ENCODE peak calls at places on chromosomes 4 and X, in six cellular contexts. G is C1 segment of cervical spinal cord; C is stimulated activated naive B cell treated with anti-CD40 and anti-IgM and Interleukin-4, amounts not matched to agents 10 μg/mL and 1 μg/mL and 100 μg/mL, for 72 hours; I is stimulated activated CD8-positive, alpha-beta memory T cell treated with anti-CD3 and anti-CD28 coated beads, Interleukin-15, amount 100 ng/mL, for 48 hours; T is A549; X is cardiac muscle cell. J is an unnamed sample.

GRCh38 chr4:10066206-10066605 is 44.9 kb upstream of the SLC2A9 start:
- DNase-seq in G (no peak), C (no peak), I (no peak), T (no peak), X (no peak), J (no peak)

GRCh38 chr4:2166253-2166652 is 75.7 kb downstream of the HAUS3 start:
- DNase-seq in G (no peak), C (no peak), I (no peak), T (no peak), X (no peak), J (no peak)

GRCh38 chr4:125650557-125650956 is 335.8 kb downstream of the FAT4 start:
- DNase-seq in G (no peak), C (no peak), I (no peak), T (no peak), X (no peak), J (no peak)

GRCh38 chr4:75135068-75135825 is 202.3 kb downstream of the PARM1 start:
- DNase-seq in G (no peak), C (no peak), I (no peak), T (no peak), X (no peak), J (peak; percentile 53)

GRCh38 chr4:86935499-86935832 is 655 bp downstream of the AFF1 start:
- DNase-seq in G (peak; percentile 55), C (no peak), I (peak; percentile 19), T (no peak), X (peak; percentile 47), J (no peak)

GRCh38 chrX:12999422-12999821 is 24.5 kb downstream of the TMSB4X start:
- DNase-seq in G (no peak), C (peak; percentile 49), I (no peak), T (no peak), X (no peak), J (peak; percentile 57)

GRCh38 chrX:40104649-40105015 is 6.9 kb upstream of the BCOR start:
- DNase-seq in G (no peak), C (peak; percentile 68), I (no peak), T (no peak), X (peak; percentile 68), J (peak; percentile 58)

GRCh38 chrX:100654256-100654655 is 10.3 kb downstream of the SRPX2 start:
- DNase-seq in G (no peak), C (no peak), I (no peak), T (peak; percentile 47), X (peak; percentile 39), J (no peak)

GRCh38 chrX:80022363-80023031 is 7.9 kb downstream of the TBX22 start:
- DNase-seq in G (no peak), C (no peak), I (no peak), T (no peak), X (peak; percentile 36), J (no peak)

GRCh38 chrX:150162141-150162540 is 201.0 kb upstream of the MAMLD1 start:
- DNase-seq in G (no peak), C (no peak), I (no peak), T (peak; percentile 11), X (no peak), J (no peak)

GRCh38 chrX:102546818-102547493 is 30.4 kb upstream of the TMSB15A start:
- DNase-seq in G (no peak), C (no peak), I (no peak), T (no peak), X (no peak), J (peak; percentile 20)

GRCh38 chr4:22869235-22869634 is 176.5 kb downstream of the GBA3 start:
- DNase-seq in G (no peak), C (no peak), I (no peak), T (peak; percentile 0), X (no peak), J (no peak)

GRCh38 chr4:37450911-37451310 is 206.4 kb downstream of the NWD2 start:
- DNase-seq in G (no peak), C (no peak), I (no peak), T (no peak), X (no peak), J (no peak)

GRCh38 chr4:4719446-4719845 is 140.0 kb upstream of the MSX1 start:
- DNase-seq in G (no peak), C (no peak), I (no peak), T (no peak), X (no peak), J (no peak)

GRCh38 chrX:1661922-1662221 is 47.0 kb downstream of the ASMT start:
- DNase-seq in G (no peak), C (no peak), I (no peak), T (no peak), X (no peak), J (no peak)

GRCh38 chrX:41921492-41922124 is 1.7 kb downstream of the CASK start:
- DNase-seq in G (no peak), C (no peak), I (no peak), T (no peak), X (no peak), J (peak; percentile 16)

GRCh38 chrX:122625239-122625638 is 558.8 kb upstream of the GRIA3 start:
- DNase-seq in G (no peak), C (no peak), I (no peak), T (no peak), X (no peak), J (no peak)

GRCh38 chr4:166128452-166128851 is 255.4 kb downstream of the TLL1 start:
- DNase-seq in G (no peak), C (no peak), I (no peak), T (no peak), X (no peak), J (no peak)

GRCh38 chr4:184165291-184165690 is 52.4 kb downstream of the ENPP6 start:
- DNase-seq in G (no peak), C (no peak), I (no peak), T (no peak), X (no peak), J (no peak)

GRCh38 chr4:139876328-139876941 is 210.8 kb downstream of the MGST2 start:
- DNase-seq in G (no peak), C (no peak), I (no peak), T (no peak), X (peak; percentile 59), J (no peak)

GRCh38 chr4:24210332-24210902 is 320.6 kb upstream of the PPARGC1A start:
- DNase-seq in G (no peak), C (no peak), I (no peak), T (peak; percentile 62), X (no peak), J (no peak)

GRCh38 chr4:80495847-80496246 is 160.3 kb downstream of the CFAP299 start:
- DNase-seq in G (no peak), C (no peak), I (no peak), T (no peak), X (no peak), J (no peak)

GRCh38 chrX:149939271-149940014 is 1.2 kb upstream of the EOLA2 start:
- DNase-seq in G (peak; percentile 92), C (peak; percentile 82), I (peak; percentile 83), T (peak; percentile 93), X (peak; percentile 92), J (peak; percentile 88)

GRCh38 chr4:1375051-1375721 is 28.2 kb downstream of the UVSSA start:
- DNase-seq in G (no peak), C (no peak), I (no peak), T (no peak), X (no peak), J (no peak)

GRCh38 chrX:43676960-43677582 is 21.0 kb downstream of the MAOA start:
- DNase-seq in G (no peak), C (no peak), I (no peak), T (peak; percentile 58), X (no peak), J (no peak)

GRCh38 chr4:111943796-111944203 is 201.5 kb upstream of the FAM241A start:
- DNase-seq in G (no peak), C (no peak), I (no peak), T (peak; percentile 65), X (peak; percentile 73), J (peak; percentile 24)

GRCh38 chrX:150907474-150907873 is 9.0 kb upstream of the CD99L2 start:
- DNase-seq in G (no peak), C (no peak), I (no peak), T (no peak), X (peak; percentile 3), J (no peak)

GRCh38 chr4:128371004-128371777 is 83.6 kb upstream of the PGRMC2 start:
- DNase-seq in G (no peak), C (no peak), I (no peak), T (no peak), X (no peak), J (no peak)

GRCh38 chr4:120842046-120842445 is 80.5 kb downstream of the PRDM5 start:
- DNase-seq in G (no peak), C (no peak), I (no peak), T (no peak), X (peak; percentile 73), J (no peak)

GRCh38 chrX:151762802-151763201 is 28.3 kb downstream of the CNGA2 start:
- DNase-seq in G (no peak), C (no peak), I (no peak), T (peak; percentile 8), X (no peak), J (no peak)